ENCODE peak calls at places on chromosomes 4 and X, in eight cellular contexts. G, E, J, O, I, M, L and C are unnamed samples.
A peak's percentile ranks its signal among the peaks of the same experiment; 100 is the strongest.

GRCh38 chr4:7428261-7429068 is 6.3 kb downstream of the PSAPL1 start:
- DNase-seq in M (peak; percentile 66), E (peak; percentile 55), J (no peak), I (no peak), L (peak; percentile 40), G (peak; percentile 45), O (no peak), C (no peak)

GRCh38 chr4:94352996-94353395 is 10.4 kb upstream of the HPGDS start:
- DNase-seq in L (no peak), I (no peak), J (no peak), E (no peak), M (no peak), O (no peak), G (no peak), C (no peak)

GRCh38 chr4:68498413-68499007 is 51.2 kb downstream of the TMPRSS11E start:
- DNase-seq in I (peak; percentile 53), J (no peak), O (peak; percentile 30), E (no peak), L (no peak), G (peak; percentile 80), M (peak; percentile 53), C (peak; percentile 59)

GRCh38 chr4:106201373-106201772 is 114.6 kb downstream of the TBCK start:
- DNase-seq in M (no peak), G (peak; percentile 30), I (no peak), J (no peak), O (no peak), L (no peak), E (no peak), C (no peak)

GRCh38 chr4:118729287-118730286 is 44.4 kb downstream of the METTL14 start:
- DNase-seq in L (no peak), J (no peak), I (no peak), G (no peak), O (no peak), E (no peak), M (no peak), C (no peak)

GRCh38 chrX:2188316-2188715 is 312.5 kb downstream of the DHRSX start:
- DNase-seq in G (peak; percentile 35), L (no peak), I (peak; percentile 26), M (no peak), O (no peak), J (no peak), E (no peak), C (no peak)

GRCh38 chr4:181161669-181162068 is 1081.5 kb upstream of the TENM3 start:
- DNase-seq in L (no peak), J (no peak), M (no peak), O (no peak), E (no peak), G (no peak), I (no peak), C (no peak)

GRCh38 chr4:13182136-13182535 is 302.0 kb downstream of the RAB28 start:
- DNase-seq in J (no peak), I (no peak), L (no peak), G (no peak), M (no peak), O (no peak), E (no peak), C (no peak)

GRCh38 chr4:67087897-67088296 is 457.4 kb downstream of the CENPC start:
- DNase-seq in O (no peak), E (no peak), L (peak; percentile 61), G (peak; percentile 78), J (no peak), M (no peak), I (peak; percentile 1), C (peak; percentile 12)

GRCh38 chr4:16754104-16754503 is 144.3 kb downstream of the LDB2 start:
- DNase-seq in J (no peak), L (no peak), I (no peak), O (no peak), E (no peak), G (no peak), M (no peak), C (no peak)

GRCh38 chr4:153467154-153467896 is 1.2 kb downstream of the TMEM131L start:
- DNase-seq in E (peak; percentile 73), O (peak; percentile 88), G (peak; percentile 83), M (peak; percentile 97), L (no peak), J (peak; percentile 88), I (peak; percentile 39), C (no peak)

GRCh38 chrX:32894679-32895078 is 316.7 kb downstream of the DMD start:
- DNase-seq in G (no peak), M (no peak), E (no peak), J (no peak), I (no peak), O (no peak), L (no peak), C (no peak)

GRCh38 chr4:184795214-184795844 is 30.4 kb downstream of the ACSL1 start:
- DNase-seq in I (no peak), G (no peak), O (no peak), J (no peak), L (no peak), E (no peak), M (no peak), C (no peak)

GRCh38 chr4:123922847-123923246 is 526.3 kb downstream of the SPRY1 start:
- DNase-seq in M (no peak), G (no peak), I (no peak), O (no peak), E (no peak), L (no peak), J (no peak), C (no peak)

GRCh38 chr4:100984901-100985300 is 362.4 kb downstream of the PPP3CA start:
- DNase-seq in L (no peak), E (no peak), M (no peak), J (no peak), G (no peak), O (no peak), I (no peak), C (no peak)

GRCh38 chrX:29225670-29226069 is 638.4 kb downstream of the IL1RAPL1 start:
- DNase-seq in J (no peak), G (peak; percentile 88), L (no peak), I (no peak), M (no peak), O (no peak), E (no peak), C (no peak)

GRCh38 chrX:100645106-100645505 is 1.1 kb downstream of the SRPX2 start:
- DNase-seq in J (no peak), G (no peak), M (no peak), O (no peak), L (no peak), I (no peak), E (no peak), C (no peak)

GRCh38 chr4:139458999-139459398 is 5.1 kb downstream of the RAB33B start:
- DNase-seq in E (no peak), L (no peak), J (no peak), M (no peak), I (no peak), G (no peak), O (no peak), C (no peak)

GRCh38 chr4:56570041-56570440 is 64.5 kb downstream of the ARL9 start:
- DNase-seq in O (no peak), L (no peak), M (no peak), I (no peak), G (no peak), E (no peak), J (no peak), C (no peak)

GRCh38 chr4:56575820-56576429 is 70.3 kb downstream of the ARL9 start:
- DNase-seq in I (peak; percentile 36), O (no peak), G (peak; percentile 41), J (no peak), L (no peak), M (no peak), E (no peak), C (no peak)
- TF ChIP-seq POLR2AphosphoS5 in I (no peak), O (no peak), G (no peak), J (no peak), L (no peak), M (no peak), E (no peak), C (no peak)

GRCh38 chr4:10093801-10094552 is 22.6 kb downstream of the WDR1 start:
- DNase-seq in O (no peak), J (no peak), I (no peak), G (no peak), M (no peak), E (no peak), L (no peak), C (peak; percentile 55)

GRCh38 chr4:10094841-10095240 is 21.8 kb downstream of the WDR1 start:
- DNase-seq in M (no peak), O (no peak), L (no peak), G (no peak), E (no peak), I (no peak), J (no peak), C (no peak)

GRCh38 chr4:10092481-10093272 is 23.9 kb downstream of the WDR1 start:
- DNase-seq in I (no peak), G (no peak), J (no peak), E (no peak), L (no peak), M (peak; percentile 72), O (no peak), C (no peak)

GRCh38 chr4:10091531-10092181 is 24.9 kb downstream of the WDR1 start:
- DNase-seq in O (no peak), M (peak; percentile 71), E (no peak), I (no peak), J (no peak), G (no peak), L (no peak), C (no peak)

GRCh38 chr4:10093273-10093621 is 23.4 kb downstream of the WDR1 start:
- DNase-seq in M (no peak), G (no peak), J (no peak), L (no peak), O (no peak), I (no peak), E (no peak), C (no peak)
- H3K27ac ChIP-seq in M (peak overlapping the region; percentile 31), G (no peak overlapping the region), J (peak overlapping the region; percentile 79), L (no peak overlapping the region), O (no peak overlapping the region), I (no peak overlapping the region), E (peak overlapping the region; percentile 69), C (no peak overlapping the region)

DNA sequence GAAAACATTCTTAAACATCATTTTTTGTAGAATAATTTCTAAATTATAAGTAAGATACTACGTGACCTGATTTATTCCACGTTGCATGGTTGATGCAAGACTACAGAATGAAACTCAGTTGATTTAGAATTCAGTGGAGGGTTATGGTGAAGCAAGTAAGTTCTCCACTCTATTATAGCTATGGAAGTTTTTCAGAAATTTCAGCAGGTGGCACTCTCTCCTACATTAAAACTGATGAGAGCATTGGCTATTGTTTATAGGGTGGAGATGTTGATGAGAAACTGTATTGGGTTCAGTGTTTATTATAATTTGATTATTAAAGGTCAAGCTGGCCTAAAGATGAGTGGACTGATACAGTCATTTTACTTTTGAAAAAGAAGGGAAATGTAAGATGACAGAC is 88.0 kb downstream of the FNIP2 start:
- DNase-seq in E (no peak), I (peak; percentile 26), M (no peak), O (no peak), G (peak; percentile 48), J (no peak), L (no peak), C (no peak)
- TF ChIP-seq CTCF in E (peak; percentile 49), I (peak; percentile 67), M (no peak), O (peak; percentile 71), G (peak; percentile 70), J (peak; percentile 26), L (no peak), C (no peak)

DNA sequence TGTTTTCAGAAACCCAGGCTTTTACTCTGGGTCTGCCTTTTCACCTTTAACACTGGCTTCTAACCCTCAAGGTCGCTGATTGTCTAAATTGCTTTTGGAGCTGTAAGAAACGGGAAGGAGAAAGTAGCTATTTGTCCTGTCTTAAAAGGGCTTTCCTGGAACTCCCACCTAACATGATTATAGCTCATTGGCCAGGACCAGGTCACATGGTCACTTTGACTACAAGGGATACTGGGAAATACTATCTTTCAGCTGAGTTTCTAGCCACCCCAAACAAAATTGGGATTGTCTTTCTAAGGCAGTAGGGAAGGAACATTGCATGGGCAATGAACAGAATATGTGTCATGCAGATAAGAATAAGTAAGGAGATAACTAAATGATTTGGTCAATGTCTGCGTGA is 106.7 kb upstream of the ARHGAP24 start:
- DNase-seq in G (peak; percentile 29), J (no peak), M (no peak), E (no peak), O (no peak), L (no peak), I (no peak), C (no peak)
- TF ChIP-seq POLR2AphosphoS5 in G (no peak), J (no peak), M (no peak), E (no peak), O (no peak), L (no peak), I (no peak), C (no peak)